ENCODE peak calls at places on chromosomes 11 and 22, in seven cellular contexts. X is ovary, G is tibial nerve, O is SK-N-SH, V is transverse colon, J is A549, T is esophagus muscularis mucosa. C is an unnamed sample.

GRCh38 chr11:37378989-37379388 is 781.0 kb upstream of the RAG2 start:
- DNase-seq in X (no peak), G (no peak), O (no peak), V (no peak), J (no peak), T (no peak), C (no peak)

GRCh38 chr11:36211735-36212430 is 77.3 kb downstream of the COMMD9 start:
- DNase-seq in X (no peak), G (no peak), O (peak), V (no peak), J (no peak), T (no peak), C (no peak)

GRCh38 chr11:102831128-102831708 is 12.2 kb downstream of the MMP3 start:
- DNase-seq in X (no peak), G (peak), O (peak), V (peak), J (peak), T (no peak), C (no peak)

GRCh38 chr11:134643519-134644042 is 231.5 kb upstream of the B3GAT1 start:
- DNase-seq in X (no peak), G (no peak), O (peak), V (no peak), J (no peak), T (no peak), C (no peak)

GRCh38 chr22:41909290-41910049 is 5.4 kb downstream of the SHISA8 start:
- DNase-seq in X (no peak), G (no peak), O (no peak), V (no peak), J (no peak), T (no peak), C (no peak)

GRCh38 chr11:1237128-1237580 is 14.3 kb downstream of the MUC5B start:
- DNase-seq in X (no peak), G (no peak), O (no peak), V (peak), J (no peak), T (no peak), C (peak)

GRCh38 chr11:27485930-27486773 is 13.6 kb upstream of the LGR4 start:
- DNase-seq in X (no peak), G (no peak), O (peak), V (no peak), J (peak), T (no peak), C (no peak)

GRCh38 chr11:62592216-62592815 is 993 bp upstream of the TUT1 start:
- DNase-seq in X (no peak), G (no peak), O (no peak), V (no peak), J (no peak), T (no peak), C (no peak)

GRCh38 chr11:113603277-113604059 is 102.6 kb downstream of the TMPRSS5 start:
- DNase-seq in X (no peak), G (no peak), O (no peak), V (no peak), J (no peak), T (no peak), C (no peak)

GRCh38 chr22:46086577-46087335 is 63.6 kb upstream of the PPARA start:
- DNase-seq in X (no peak), G (peak), O (peak), V (no peak), J (no peak), T (no peak), C (peak)

DNA sequence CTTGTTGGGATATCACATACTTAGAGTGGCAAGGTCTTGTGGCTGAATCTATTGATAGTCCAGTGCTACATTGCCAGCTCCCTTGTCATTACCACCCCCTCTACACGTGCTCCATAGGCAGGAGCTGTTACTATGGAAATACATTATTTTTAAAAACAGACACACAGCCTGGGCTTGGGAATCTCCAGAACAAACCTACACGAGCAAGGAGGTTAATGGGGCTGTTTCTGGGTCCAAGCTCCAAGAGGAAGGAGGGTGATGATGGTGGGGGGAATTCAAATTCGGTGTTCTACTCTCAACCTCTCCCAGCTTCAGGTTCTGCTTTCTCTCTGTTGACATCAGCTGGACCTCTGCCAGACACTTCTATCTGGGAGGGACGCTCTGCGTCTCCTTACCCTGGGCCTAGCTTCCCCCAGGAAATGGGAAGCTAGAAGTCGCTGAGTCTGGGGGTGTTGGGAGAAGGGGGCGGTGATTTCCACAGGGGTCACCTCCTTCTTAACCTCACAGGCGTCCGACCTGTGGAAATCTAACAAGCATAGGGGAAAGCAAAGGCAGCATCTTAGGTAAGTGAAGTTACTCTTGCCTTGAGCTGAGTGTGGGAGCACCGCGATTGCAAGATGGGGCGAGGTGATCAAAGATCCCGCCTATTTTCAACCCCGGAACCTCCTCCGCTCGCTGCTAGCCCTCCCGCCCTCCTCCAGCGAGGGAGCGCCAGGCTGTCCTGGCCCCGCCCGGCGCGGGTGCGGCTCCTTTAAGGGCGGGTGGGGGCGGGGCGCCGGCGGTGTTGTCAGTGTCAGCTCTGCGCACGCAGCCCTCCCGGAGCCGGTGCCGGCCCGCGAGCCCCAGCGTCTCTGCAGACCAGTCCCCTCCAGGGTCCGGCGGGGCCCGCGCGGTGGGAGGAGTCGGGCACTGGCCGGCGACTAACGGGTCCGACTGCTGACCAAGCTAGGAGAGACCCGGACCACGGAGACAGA is at the start of gene C2CD2L:
- DNase-seq in X (peak), G (peak), O (peak), V (peak), J (peak), T (peak), C (peak)
- TF ChIP-seq EP300 in X (no peak), G (peak), O (no peak), V (no peak), J (no peak), T (no peak), C (no peak)

GRCh38 chr11:91783173-91783572 is 441.4 kb upstream of the FAT3 start:
- DNase-seq in X (no peak), G (no peak), O (no peak), V (no peak), J (no peak), T (no peak), C (no peak)
- H3K4me3 ChIP-seq in X (no peak), G (no peak), O (no peak), V (no peak), J (no peak), T (no peak), C (no peak)

GRCh38 chr11:2929880-2930704 is 872 bp upstream of the PHLDA2 start:
- DNase-seq in X (no peak), G (no peak), O (peak), V (peak), J (peak), T (no peak), C (peak)
- H3K27ac ChIP-seq in X (no peak), G (peak), O (peak), V (peak), J (peak), T (peak), C (peak)

GRCh38 chr11:65865550-65866172 is 5.4 kb downstream of the MUS81 start:
- DNase-seq in X (no peak), G (no peak), O (no peak), V (no peak), J (no peak), T (no peak), C (no peak)

GRCh38 chr11:65864758-65865471 is 4.7 kb downstream of the MUS81 start:
- DNase-seq in X (peak), G (no peak), O (no peak), V (no peak), J (no peak), T (no peak), C (no peak)

GRCh38 chr11:65862941-65863888 is 3.0 kb downstream of the MUS81 start:
- DNase-seq in X (peak), G (no peak), O (no peak), V (no peak), J (no peak), T (no peak), C (no peak)

GRCh38 chr11:65862191-65862735 is 2.0 kb downstream of the MUS81 start:
- DNase-seq in X (peak), G (no peak), O (no peak), V (no peak), J (no peak), T (no peak), C (no peak)

DNA sequence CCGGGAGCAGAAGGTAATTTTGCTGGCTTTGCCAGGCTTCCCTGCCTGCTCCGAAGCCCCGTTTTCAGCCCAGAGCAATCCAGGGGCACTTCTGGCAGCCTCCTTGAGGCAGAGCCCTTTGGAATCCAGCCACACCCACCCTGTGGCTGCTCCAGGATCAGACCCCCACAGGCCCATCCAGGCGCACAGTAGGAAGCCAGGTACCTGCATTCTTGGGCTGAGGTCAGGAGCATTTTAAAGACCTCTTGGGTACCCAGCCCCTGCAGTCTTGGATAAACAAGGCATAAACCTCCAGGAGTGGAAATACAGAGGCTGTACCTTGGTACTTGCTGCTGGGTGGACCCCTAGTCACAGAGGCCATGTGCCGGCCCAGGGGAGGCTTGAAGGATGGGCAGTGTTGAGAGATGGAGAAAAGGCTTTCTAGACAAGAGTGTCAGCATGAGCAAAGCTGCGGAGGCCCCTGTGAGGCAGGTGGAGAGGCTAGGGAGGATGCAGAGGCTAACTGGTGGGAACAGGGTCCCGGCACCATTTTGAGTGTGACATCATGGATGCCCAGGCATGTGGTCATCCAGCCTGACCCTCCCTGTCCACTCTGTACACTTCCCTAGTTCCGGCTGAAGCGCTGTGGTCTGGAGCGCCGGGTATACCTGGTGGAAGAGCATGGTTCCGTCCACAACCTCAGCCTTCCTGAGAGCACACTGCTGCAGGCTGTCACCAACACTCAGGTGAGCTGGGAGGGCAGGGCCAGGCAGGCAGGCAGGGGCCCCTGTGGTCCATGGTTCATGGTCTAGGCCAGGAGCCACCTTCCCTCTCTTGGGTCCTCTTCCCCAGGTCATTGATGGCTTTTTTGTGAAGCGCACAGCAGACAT is 3.9 kb downstream of the MUS81 start:
- DNase-seq in X (peak), G (no peak), O (no peak), V (no peak), J (no peak), T (no peak), C (no peak)
- TF ChIP-seq EP300 in X (no peak), G (no peak), O (no peak), V (no peak), J (no peak), T (no peak), C (no peak)

GRCh38 chr22:49016909-49017768 is 810.5 kb downstream of the BRD1 start:
- DNase-seq in X (no peak), G (peak), O (no peak), V (no peak), J (no peak), T (peak), C (peak)
- H3K4me3 ChIP-seq in X (no peak), G (no peak), O (no peak), V (no peak), J (no peak), T (no peak), C (no peak)

C was measured in stomach.